ENCODE peak calls at places on chromosomes 12 and 14, in four cellular contexts. W is H9, V is IMR-90, S is H1. J is an unnamed sample.

GRCh38 chr14:22926316-22926715 is 2.9 kb downstream of the PRMT5 start:
- DNase-seq in W (no peak), S (no peak), V (peak), J (no peak)

GRCh38 chr12:104064842-104065441 is 611 bp downstream of the HCFC2 start:
- DNase-seq in V (no peak), S (no peak), W (no peak), J (peak)

GRCh38 chr14:99755629-99756603 is 37.3 kb upstream of the EML1 start:
- DNase-seq in S (no peak), V (peak), W (no peak), J (no peak)

GRCh38 chr14:82667501-82667900 is 1133.8 kb upstream of the SEL1L start:
- DNase-seq in S (no peak), V (no peak), W (no peak), J (no peak)

GRCh38 chr12:3681595-3681921 is 71.4 kb downstream of the CRACR2A start:
- DNase-seq in V (no peak), W (no peak), S (no peak), J (no peak)

GRCh38 chr14:91146661-91147060 is 32.8 kb downstream of the DGLUCY start:
- DNase-seq in W (no peak), S (no peak), V (no peak), J (no peak)

GRCh38 chr12:49295087-49296001 is at the start of gene PRPH:
- DNase-seq in V (no peak), W (peak), S (no peak), J (peak)

GRCh38 chr12:31322651-31323248 is 3.2 kb downstream of the SINHCAF start:
- DNase-seq in V (peak), W (no peak), S (no peak), J (peak)

GRCh38 chr12:111455448-111456320 is 50.0 kb downstream of the SH2B3 start:
- DNase-seq in V (peak), W (no peak), S (no peak), J (peak)

GRCh38 chr14:95545769-95546168 is 10.9 kb downstream of the GLRX5 start:
- DNase-seq in V (peak), W (no peak), S (no peak), J (peak)

GRCh38 chr14:60893916-60894315 is 87.0 kb downstream of the TRMT5 start:
- DNase-seq in S (no peak), W (no peak), V (no peak), J (peak)

GRCh38 chr14:33271216-33271615 is 332.5 kb downstream of the NPAS3 start:
- DNase-seq in W (no peak), V (no peak), S (no peak), J (peak)

GRCh38 chr12:11650697-11651281 is 1.3 kb downstream of the ETV6 start:
- DNase-seq in W (no peak), S (no peak), V (peak), J (no peak)

GRCh38 chr12:96257550-96258392 is 63.6 kb downstream of the ELK3 start:
- DNase-seq in S (no peak), W (no peak), V (peak), J (no peak)

GRCh38 chr14:50800032-50800431 is 30.9 kb downstream of the NIN start:
- DNase-seq in V (peak), S (no peak), W (no peak), J (no peak)

GRCh38 chr14:39491134-39491541 is 58.9 kb upstream of the FBXO33 start:
- DNase-seq in V (peak), S (no peak), W (no peak), J (peak)

GRCh38 chr14:90060312-90060964 is 1.4 kb upstream of the KCNK13 start:
- DNase-seq in V (peak), S (peak), W (peak), J (peak)

GRCh38 chr14:61290686-61291085 is 9.5 kb upstream of the TMEM30B start:
- DNase-seq in S (no peak), W (no peak), V (no peak), J (no peak)

GRCh38 chr12:851913-852312 is 97.6 kb downstream of the RAD52 start:
- DNase-seq in V (peak), S (no peak), W (no peak), J (no peak)

GRCh38 chr12:46300906-46301305 is 32.1 kb upstream of the SLC38A1 start:
- DNase-seq in V (peak), W (no peak), S (no peak), J (no peak)

GRCh38 chr14:91303091-91303923 is 58.8 kb upstream of the GPR68 start:
- DNase-seq in V (no peak), S (peak), W (peak), J (peak)

GRCh38 chr12:1925125-1925963 is 6.9 kb upstream of the CACNA2D4 start:
- DNase-seq in W (peak), S (no peak), V (no peak), J (no peak)

GRCh38 chr12:117145597-117146154 is 44.6 kb downstream of the FBXO21 start:
- DNase-seq in W (no peak), V (no peak), S (no peak), J (no peak)

GRCh38 chr12:42589465-42590323 is at the start of gene PRICKLE1:
- DNase-seq in V (peak), S (no peak), W (peak), J (peak)

DNA sequence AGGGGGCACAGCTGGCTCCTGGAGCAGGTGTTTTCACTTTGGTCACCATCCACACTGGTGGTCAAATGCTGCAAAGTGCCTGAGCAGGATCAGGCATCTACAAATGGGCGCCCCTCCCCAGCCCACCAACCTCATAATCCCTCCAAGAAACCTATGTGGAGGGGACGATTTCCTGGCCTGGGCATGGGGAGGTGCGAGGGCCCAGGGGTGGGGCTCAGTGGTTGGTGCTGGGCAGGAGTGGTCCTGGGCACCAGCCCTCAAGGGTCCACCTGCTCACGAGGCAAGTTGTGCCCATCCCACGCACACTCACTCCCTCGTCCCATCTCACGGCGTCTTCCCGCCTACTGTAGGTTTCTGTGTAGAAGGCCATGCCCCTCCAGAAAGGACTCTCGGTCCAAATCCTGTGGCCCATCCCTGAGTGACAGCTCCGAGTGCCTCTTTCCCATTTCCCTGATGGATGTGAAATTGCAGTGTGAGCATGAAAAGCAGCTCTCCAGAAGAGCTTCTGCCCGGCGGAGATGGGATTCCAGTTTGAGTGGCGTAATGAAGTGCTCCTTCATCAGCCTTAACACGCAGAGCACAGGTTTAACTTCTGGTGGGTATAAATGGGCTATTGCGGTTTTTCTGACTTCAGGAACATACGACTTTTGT is 36.9 kb downstream of the SLC15A4 start:
- DNase-seq in S (no peak), W (no peak), V (no peak), J (no peak)
- H3K23ac ChIP-seq in S (no peak), W (no peak), V (no peak), J (no peak)

GRCh38 chr14:58687232-58687795 is 49.6 kb downstream of the DACT1 start:
- DNase-seq in W (no peak), V (no peak), S (no peak), J (no peak)
- H3K23ac ChIP-seq in W (no peak), V (no peak), S (no peak), J (no peak)

GRCh38 chr12:47773858-47774580 is 981 bp downstream of the SLC48A1 start:
- DNase-seq in V (no peak), W (no peak), S (no peak), J (no peak)
- H3K23ac ChIP-seq in V (peak), W (no peak), S (no peak), J (no peak)

GRCh38 chr14:103520269-103520656 is 2.4 kb downstream of the CKB start:
- DNase-seq in S (no peak), W (no peak), V (no peak), J (no peak)
- H3K23ac ChIP-seq in S (no peak), W (no peak), V (no peak), J (no peak)

GRCh38 chr12:130706885-130707570 is 9.1 kb downstream of the RIMBP2 start:
- DNase-seq in S (no peak), V (no peak), W (peak), J (no peak)
- H3K23ac ChIP-seq in S (no peak), V (no peak), W (no peak), J (no peak)

GRCh38 chr12:66403746-66404145 is 101.5 kb downstream of the HELB start:
- DNase-seq in V (no peak), W (no peak), S (no peak), J (no peak)

GRCh38 chr12:66397574-66397973 is 95.3 kb downstream of the HELB start:
- DNase-seq in W (no peak), S (no peak), V (peak), J (no peak)

GRCh38 chr12:66399626-66399931 is 97.3 kb downstream of the HELB start:
- DNase-seq in S (no peak), W (no peak), V (no peak), J (no peak)

GRCh38 chr12:66393890-66394289 is 91.6 kb downstream of the HELB start:
- DNase-seq in W (no peak), S (no peak), V (no peak), J (no peak)

GRCh38 chr12:66398931-66399625 is 96.8 kb downstream of the HELB start:
- DNase-seq in W (no peak), V (peak), S (no peak), J (no peak)
- H3K23ac ChIP-seq in W (no peak), V (no peak), S (no peak), J (no peak)

GRCh38 chr14:74347795-74348100 is 523 bp upstream of the VRTN start:
- DNase-seq in W (no peak), S (no peak), V (no peak), J (peak)

GRCh38 chr14:74346341-74346740 is 1.9 kb upstream of the VRTN start:
- DNase-seq in W (no peak), S (no peak), V (no peak), J (peak)

GRCh38 chr14:74348241-74348734 is at the start of gene VRTN:
- DNase-seq in W (peak), S (peak), V (no peak), J (peak)

GRCh38 chr14:74348735-74349463 is 628 bp downstream of the VRTN start:
- DNase-seq in W (no peak), V (no peak), S (no peak), J (no peak)

GRCh38 chr14:74347096-74347794 is 1.0 kb upstream of the VRTN start:
- DNase-seq in S (peak), W (peak), V (no peak), J (peak)
- H3K23ac ChIP-seq in S (no peak), W (no peak), V (no peak), J (peak)

GRCh38 chr14:24172871-24173281 is 996 bp downstream of the REC8 start:
- DNase-seq in V (no peak), W (no peak), S (no peak), J (no peak)
- H3K23ac ChIP-seq in V (no peak), W (no peak), S (no peak), J (no peak)